ENCODE peak calls at places on chromosome 7, in four cellular contexts. C is frontal cortex, Y is GM03348, L is prostate gland. F is an unnamed sample.

GRCh38 chr7:138658889-138659288 is 42.3 kb downstream of the SVOPL start:
- DNase-seq in Y (no peak), L (no peak), C (no peak), F (peak; percentile 16)

GRCh38 chr7:43260980-43261878 is 148.8 kb downstream of the HECW1 start:
- DNase-seq in C (peak; percentile 26), L (peak; percentile 65), Y (peak; percentile 84), F (peak; percentile 95)

GRCh38 chr7:135911091-135911490 is 66.1 kb downstream of the MTPN start:
- DNase-seq in L (no peak), C (no peak), Y (no peak), F (no peak)

GRCh38 chr7:27899601-27900000 is 159.6 kb downstream of the TAX1BP1 start:
- DNase-seq in C (no peak), L (no peak), Y (no peak), F (no peak)

GRCh38 chr7:35694161-35694783 is 663 bp downstream of the HERPUD2 start:
- DNase-seq in L (peak; percentile 6), C (no peak), Y (peak; percentile 52), F (peak; percentile 64)

GRCh38 chr7:5248201-5248885 is 34.4 kb upstream of the SLC29A4 start:
- DNase-seq in L (no peak), C (no peak), Y (no peak), F (no peak)

GRCh38 chr7:87474533-87475358 is 734 bp downstream of the ABCB4 start:
- DNase-seq in Y (peak; percentile 41), C (peak; percentile 24), L (no peak), F (no peak)

GRCh38 chr7:6559896-6560295 is 8.6 kb upstream of the GRID2IP start:
- DNase-seq in C (no peak), Y (no peak), L (no peak), F (no peak)

GRCh38 chr7:43294080-43294630 is 181.7 kb downstream of the HECW1 start:
- DNase-seq in Y (peak; percentile 60), C (peak; percentile 18), L (peak; percentile 72), F (no peak)

F was measured in DMS53.